ENCODE peak calls at places on chromosomes 6 and 20, in five cellular contexts. O is K562, X is A549, A is SK-N-SH, N is GM12878. S is an unnamed sample. For H3K4me1, the result is how much of the 10 kb centered on the place peaks cover.

GRCh38 chr20:62317167-62317655 is 14.4 kb downstream of the ADRM1 start:
- DNase-seq in O (no peak), X (no peak), A (no peak), N (no peak), S (no peak)

GRCh38 chr6:39091163-39091562 is 23.8 kb downstream of the SAYSD1 start:
- DNase-seq in O (no peak), X (no peak), A (no peak), N (no peak), S (no peak)

GRCh38 chr6:44480097-44480539 is 92.6 kb downstream of the CDC5L start:
- DNase-seq in O (no peak), X (no peak), A (no peak), N (no peak), S (no peak)

GRCh38 chr6:43636312-43636667 is 650 bp downstream of the MAD2L1BP start:
- DNase-seq in O (peak), X (no peak), A (no peak), N (no peak), S (peak)

GRCh38 chr6:83847179-83847578 is 6.0 kb upstream of the RIPPLY2 start:
- DNase-seq in O (no peak), X (no peak), A (no peak), N (peak), S (no peak)

GRCh38 chr6:95978230-95978629 is 37.5 kb upstream of the FUT9 start:
- DNase-seq in O (no peak), X (no peak), A (no peak), N (no peak), S (no peak)

GRCh38 chr20:62856931-62857619 is 4.5 kb downstream of the TCFL5 start:
- DNase-seq in O (no peak), X (no peak), A (no peak), N (no peak), S (no peak)

GRCh38 chr6:170035896-170036295 is 255.0 kb downstream of the DLL1 start:
- DNase-seq in O (no peak), X (no peak), A (no peak), N (no peak), S (no peak)

GRCh38 chr6:117414770-117415169 is 11.0 kb downstream of the ROS1 start:
- DNase-seq in O (no peak), X (peak), A (no peak), N (no peak), S (no peak)

GRCh38 chr20:38698541-38698940 is 25.7 kb upstream of the SLC32A1 start:
- DNase-seq in O (no peak), X (no peak), A (no peak), N (no peak), S (no peak)

GRCh38 chr6:56806368-56806767 is 148.5 kb upstream of the BEND6 start:
- DNase-seq in O (no peak), X (no peak), A (no peak), N (no peak), S (no peak)

GRCh38 chr6:114638346-114638745 is 295.5 kb upstream of the HS3ST5 start:
- DNase-seq in O (no peak), X (no peak), A (no peak), N (no peak), S (no peak)

GRCh38 chr20:51195419-51195901 is 172.6 kb upstream of the KCNG1 start:
- DNase-seq in O (peak), X (no peak), A (no peak), N (no peak), S (peak)

GRCh38 chr6:146169872-146170271 is 141.0 kb downstream of the GRM1 start:
- DNase-seq in O (no peak), X (no peak), A (no peak), N (no peak), S (no peak)

GRCh38 chr20:48015943-48016723 is 230.9 kb upstream of the SULF2 start:
- DNase-seq in O (no peak), X (no peak), A (no peak), N (no peak), S (peak)

GRCh38 chr6:33128318-33128717 is 52.5 kb downstream of the HLA-DPB1 start:
- DNase-seq in O (no peak), X (no peak), A (no peak), N (no peak), S (no peak)

GRCh38 chr6:14944593-14944992 is 301.3 kb upstream of the JARID2 start:
- DNase-seq in O (no peak), X (no peak), A (no peak), N (no peak), S (no peak)

GRCh38 chr6:154448448-154449096 is 61.9 kb downstream of the CNKSR3 start:
- DNase-seq in O (no peak), X (no peak), A (peak), N (no peak), S (peak)

GRCh38 chr6:16438677-16439615 is 200.6 kb downstream of the GMPR start:
- DNase-seq in O (peak), X (peak), A (no peak), N (peak), S (peak)

GRCh38 chr6:18595774-18596528 is 208.8 kb downstream of the RNF144B start:
- DNase-seq in O (peak), X (peak), A (peak), N (no peak), S (peak)

GRCh38 chr6:149264629-149265028 is 52.9 kb upstream of the TAB2 start:
- DNase-seq in O (no peak), X (no peak), A (no peak), N (no peak), S (no peak)

GRCh38 chr6:163994566-163994965 is 580.0 kb downstream of the QKI start:
- DNase-seq in O (no peak), X (no peak), A (no peak), N (no peak), S (no peak)

GRCh38 chr6:43911354-43911624 is 141.3 kb downstream of the VEGFA start:
- DNase-seq in O (no peak), X (no peak), A (no peak), N (no peak), S (peak)

GRCh38 chr6:169070506-169071176 is 183.0 kb downstream of the THBS2 start:
- DNase-seq in O (peak), X (peak), A (no peak), N (no peak), S (peak)

GRCh38 chr6:111972714-111973678 is 80.9 kb upstream of the CCN6 start:
- DNase-seq in O (no peak), X (peak), A (peak), N (no peak), S (peak)

GRCh38 chr6:38169826-38170526 is 350.4 kb downstream of the ZFAND3 start:
- DNase-seq in O (no peak), X (no peak), A (no peak), N (no peak), S (no peak)

GRCh38 chr6:53587291-53587690 is 42.4 kb upstream of the GCLC start:
- DNase-seq in O (no peak), X (no peak), A (no peak), N (no peak), S (no peak)

GRCh38 chr6:57158658-57159057 is 13.5 kb upstream of the BAG2 start:
- DNase-seq in O (no peak), X (no peak), A (no peak), N (no peak), S (peak)

GRCh38 chr20:61251529-61252393 is at the start of gene CDH4:
- DNase-seq in O (no peak), X (peak), A (peak), N (no peak), S (no peak)

GRCh38 chr6:121830759-121831158 is 395.3 kb downstream of the GJA1 start:
- DNase-seq in O (no peak), X (no peak), A (no peak), N (no peak), S (no peak)

GRCh38 chr6:133187657-133188453 is 53.3 kb upstream of the EYA4 start:
- DNase-seq in O (no peak), X (no peak), A (no peak), N (no peak), S (peak)

GRCh38 chr20:1712634-1713625 is 55.4 kb upstream of the SIRPG start:
- DNase-seq in O (no peak), X (no peak), A (no peak), N (no peak), S (no peak)

GRCh38 chr20:64001607-64002011 is 20.7 kb downstream of the PRPF6 start:
- DNase-seq in O (no peak), X (no peak), A (no peak), N (no peak), S (peak)

GRCh38 chr6:78347191-78347916 is 520.0 kb upstream of the IRAK1BP1 start:
- DNase-seq in O (no peak), X (no peak), A (no peak), N (no peak), S (no peak)
- TF ChIP-seq RCOR1 in O (no peak), X (no peak), A (no peak), N (no peak), S (no peak)

DNA sequence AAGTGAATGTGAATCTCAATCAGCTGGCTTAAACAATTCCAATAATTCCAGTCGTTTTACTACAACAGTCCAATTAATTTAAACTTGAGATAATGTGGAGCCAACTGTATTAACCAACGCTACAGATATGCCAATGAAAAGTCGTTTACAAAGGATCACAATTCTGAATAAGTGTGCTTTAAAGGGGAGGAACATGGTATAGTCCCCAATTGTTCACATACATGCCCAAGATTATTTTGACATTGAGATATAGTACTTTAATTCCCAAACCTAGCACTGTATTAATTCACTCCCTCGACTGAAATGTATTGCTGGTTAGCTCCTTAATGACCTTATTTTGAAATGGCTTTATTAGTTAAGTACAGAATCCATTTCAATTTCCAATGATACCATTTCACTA is 2.5 kb downstream of the AKIRIN2 start:
- DNase-seq in O (no peak), X (no peak), A (no peak), N (no peak), S (no peak)
- H3K4me1 ChIP-seq in O (under half), X (under half), A (under half), N (under half), S (under half)

GRCh38 chr6:109979033-109979921 is 1.2 kb downstream of the GPR6 start:
- DNase-seq in O (no peak), X (no peak), A (peak), N (no peak), S (no peak)

GRCh38 chr6:109977791-109978173 is 329 bp upstream of the GPR6 start:
- DNase-seq in O (no peak), X (no peak), A (no peak), N (no peak), S (no peak)

GRCh38 chr6:109978174-109979032 is at the start of gene GPR6:
- DNase-seq in O (peak), X (peak), A (peak), N (no peak), S (peak)
- TF ChIP-seq RCOR1 in O (peak), X (no peak), A (no peak), N (no peak), S (no peak)

GRCh38 chr6:167664678-167665445 is 161.8 kb upstream of the AFDN start:
- DNase-seq in O (no peak), X (no peak), A (no peak), N (no peak), S (no peak)
- H3K4me1 ChIP-seq in O (under half), X (under half), A (under half), N (under half), S (under half)

DNA sequence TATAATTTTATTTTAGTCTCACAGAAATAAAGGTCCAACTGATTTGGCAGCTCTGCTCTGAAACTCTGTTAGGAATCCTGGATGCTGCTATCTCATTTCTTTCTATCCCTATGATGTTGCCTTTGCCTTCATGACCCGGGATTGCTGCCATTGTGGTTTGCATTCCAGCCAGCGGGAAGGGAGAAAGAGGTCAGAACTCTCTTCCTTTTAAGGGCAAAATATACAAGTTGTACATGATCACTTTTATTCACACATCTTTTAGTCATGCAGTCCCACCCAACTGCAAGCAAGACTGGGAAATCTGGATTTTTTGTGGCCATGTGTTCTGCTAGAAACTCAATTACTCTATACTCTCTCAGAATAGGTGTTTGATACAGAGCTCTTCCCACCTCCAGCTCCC is 263.1 kb upstream of the ZFP64 start:
- DNase-seq in O (no peak), X (no peak), A (no peak), N (no peak), S (peak)
- TF ChIP-seq RCOR1 in O (no peak), X (no peak), A (no peak), N (no peak), S (no peak)

GRCh38 chr6:71476371-71476770 is 187.8 kb downstream of the OGFRL1 start:
- DNase-seq in O (no peak), X (no peak), A (no peak), N (no peak), S (no peak)
- H3K4me1 ChIP-seq in O (under half), X (under half), A (under half), N (under half), S (under half)

DNA sequence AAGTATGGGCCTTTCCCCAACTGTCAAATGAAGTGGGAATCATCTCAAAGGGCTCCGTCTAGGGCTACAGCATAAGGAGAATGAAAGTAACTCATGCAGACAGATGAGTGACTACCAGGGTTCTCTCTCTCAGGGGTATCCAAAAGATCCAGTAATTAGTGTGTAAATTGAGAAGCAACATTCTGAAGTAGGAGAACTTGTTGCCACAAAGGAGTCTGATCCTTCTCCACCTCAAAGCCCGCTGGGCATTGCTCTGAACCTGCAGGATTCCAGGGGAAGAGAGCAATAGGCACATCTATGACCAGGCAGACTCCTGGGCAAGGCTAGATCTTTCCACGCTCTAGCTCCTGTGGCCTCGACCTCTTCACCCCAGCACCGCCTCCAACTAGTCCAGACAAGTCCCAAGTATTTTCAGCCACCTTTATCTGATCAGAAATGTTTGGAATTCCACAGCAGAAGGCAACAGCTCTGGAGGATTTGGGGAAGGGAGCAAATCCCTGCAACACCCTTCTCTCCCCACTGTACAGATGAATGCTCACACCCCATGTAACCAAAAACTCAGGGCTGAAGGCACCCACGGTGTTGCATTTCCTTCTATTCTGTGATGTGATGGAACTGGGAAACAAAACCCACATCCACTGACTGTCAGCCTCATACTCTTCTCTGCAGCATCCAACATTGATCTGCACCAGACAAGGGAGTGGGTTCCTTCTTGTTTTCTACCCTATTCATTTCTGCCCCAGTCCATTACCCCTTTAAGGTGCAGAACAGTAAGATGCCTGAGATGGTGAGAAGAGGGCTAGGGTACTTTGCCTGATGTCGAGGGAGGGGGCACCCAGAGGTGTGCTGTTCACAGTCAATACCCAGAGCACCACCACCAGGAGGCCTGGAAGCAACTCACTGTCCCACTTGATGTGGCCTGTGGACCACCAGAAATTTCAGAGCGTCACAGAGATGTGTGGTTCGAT is 41.0 kb downstream of the COX4I2 start:
- DNase-seq in O (peak), X (no peak), A (no peak), N (no peak), S (no peak)
- TF ChIP-seq RCOR1 in O (no peak), X (no peak), A (no peak), N (no peak), S (no peak)

GRCh38 chr20:17967595-17968365 is 814 bp downstream of the SNX5 start:
- DNase-seq in O (no peak), X (no peak), A (no peak), N (no peak), S (peak)

GRCh38 chr20:17968366-17969275 is at the start of the genes MGME1 and SNX5:
- DNase-seq in O (peak), X (peak), A (peak), N (peak), S (peak)

GRCh38 chr20:17964632-17965031 is 4.0 kb downstream of the SNX5 start:
- DNase-seq in O (no peak), X (no peak), A (no peak), N (no peak), S (no peak)

GRCh38 chr20:17965042-17965697 is 3.4 kb downstream of the SNX5 start:
- DNase-seq in O (peak), X (no peak), A (no peak), N (no peak), S (no peak)

GRCh38 chr20:17966432-17967312 is 1.9 kb downstream of the SNX5 start:
- DNase-seq in O (peak), X (peak), A (peak), N (no peak), S (peak)
- H3K4me1 ChIP-seq in O (under half), X (half or more), A (under half), N (under half), S (under half)

DNA sequence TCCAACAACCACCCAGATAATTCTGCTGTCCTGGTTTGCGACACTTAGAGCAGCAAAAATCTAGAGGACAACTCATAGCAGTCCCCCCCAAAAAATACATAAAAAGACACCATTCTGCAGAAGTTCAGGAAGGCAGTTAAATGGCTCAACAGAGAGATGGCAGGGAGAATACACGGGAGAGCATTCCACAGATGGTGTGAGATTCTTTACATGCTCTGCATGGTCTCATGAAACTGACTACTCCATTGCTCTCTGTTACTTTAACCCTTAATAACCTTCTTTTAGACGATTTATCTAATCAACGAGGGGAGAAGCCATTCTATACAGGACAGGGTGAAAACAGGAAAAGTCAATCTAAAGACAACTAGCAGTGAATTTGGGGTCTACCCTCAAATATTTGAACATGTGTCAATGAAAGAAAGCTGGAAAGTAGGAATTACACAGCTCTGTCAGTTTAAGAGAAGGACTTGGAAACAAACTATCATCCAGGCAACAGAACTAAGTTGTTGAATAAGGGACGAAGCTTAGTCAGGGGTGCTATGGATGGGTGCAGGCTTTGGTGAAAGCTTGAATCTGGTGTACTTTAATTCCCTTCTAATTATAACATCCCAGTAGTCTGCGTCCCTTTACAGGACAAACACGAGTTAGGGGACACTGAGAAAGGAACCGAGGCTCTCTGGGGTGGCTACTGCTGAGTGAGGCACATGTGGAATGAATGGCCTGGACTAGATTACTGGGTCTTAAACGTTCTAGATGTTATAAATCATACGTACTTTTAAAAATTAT is 5.1 kb downstream of the PERP start:
- DNase-seq in O (no peak), X (no peak), A (no peak), N (no peak), S (no peak)
- TF ChIP-seq RCOR1 in O (no peak), X (no peak), A (no peak), N (no peak), S (no peak)

S was measured in IMR-90.